ENCODE peak calls at places on chromosomes 12 and 14, in nine cellular contexts. O is AG10803, B is transverse colon, R is body of pancreas, F is gastrocnemius medialis, K is coronary artery, Q is neural progenitor cell, V is Karpas-422, E is AG04449. C is an unnamed sample.

GRCh38 chr14:106848330-106849121 is 1322.1 kb downstream of the TMEM121 start:
- DNase-seq in R (peak), B (peak), O (no peak), Q (no peak), V (peak), E (no peak), F (no peak), K (no peak), C (no peak)

GRCh38 chr12:7948585-7949264 is 12.7 kb upstream of the SLC2A3 start:
- DNase-seq in B (no peak), R (no peak), V (no peak), Q (no peak), O (no peak), F (no peak), E (no peak), K (no peak), C (no peak)

GRCh38 chr12:131959641-131960589 is 10.2 kb downstream of the EP400 start:
- DNase-seq in K (no peak), F (no peak), R (no peak), B (no peak), V (no peak), Q (no peak), E (no peak), O (no peak), C (no peak)

GRCh38 chr14:100790785-100791667 is 34.9 kb upstream of the MEG3 start:
- DNase-seq in Q (no peak), O (no peak), K (no peak), E (peak), V (no peak), R (no peak), B (no peak), F (no peak), C (no peak)

GRCh38 chr12:123479442-123480180 is 21.7 kb downstream of the SNRNP35 start:
- DNase-seq in R (no peak), F (peak), O (no peak), V (no peak), Q (no peak), K (no peak), E (no peak), B (no peak), C (no peak)

GRCh38 chr12:45655186-45655585 is 74.3 kb upstream of the ARID2 start:
- DNase-seq in V (peak), B (peak), O (no peak), E (no peak), R (peak), Q (peak), F (no peak), K (no peak), C (peak)

GRCh38 chr14:101480022-101480746 is 81.1 kb upstream of the DIO3 start:
- DNase-seq in O (no peak), V (peak), E (no peak), B (no peak), F (no peak), Q (no peak), R (no peak), K (no peak), C (no peak)

GRCh38 chr12:107415066-107415465 is 270.5 kb upstream of the PWP1 start:
- DNase-seq in R (no peak), E (peak), Q (no peak), V (no peak), O (peak), K (no peak), F (no peak), B (no peak), C (no peak)

GRCh38 chr12:92859650-92860386 is 69.3 kb downstream of the EEA1 start:
- DNase-seq in V (no peak), F (no peak), K (no peak), E (no peak), B (peak), Q (no peak), O (no peak), R (no peak), C (no peak)

GRCh38 chr12:22658214-22658613 is 33.2 kb downstream of the ETNK1 start:
- DNase-seq in Q (no peak), K (no peak), V (no peak), E (peak), O (peak), F (no peak), R (no peak), B (no peak), C (no peak)

GRCh38 chr12:131674373-131674772 is 36.5 kb upstream of the SFSWAP start:
- DNase-seq in V (no peak), B (no peak), F (no peak), O (no peak), R (no peak), E (no peak), K (peak), Q (no peak), C (no peak)

GRCh38 chr14:24883571-24883970 is 166.4 kb downstream of the STXBP6 start:
- DNase-seq in R (no peak), E (no peak), K (no peak), V (no peak), B (no peak), O (peak), Q (no peak), F (no peak), C (no peak)

GRCh38 chr12:34404377-34405285 is 382.3 kb downstream of the ALG10 start:
- DNase-seq in B (peak), R (no peak), V (no peak), K (peak), E (no peak), Q (no peak), F (peak), O (no peak), C (no peak)

GRCh38 chr14:95482967-95483842 is 33.2 kb downstream of the SYNE3 start:
- DNase-seq in K (peak), Q (no peak), E (peak), B (peak), R (peak), F (peak), O (peak), V (no peak), C (no peak)

GRCh38 chr12:32273712-32274111 is 125.6 kb upstream of the FGD4 start:
- DNase-seq in O (no peak), R (no peak), V (peak), E (no peak), K (no peak), B (peak), F (no peak), Q (peak), C (no peak)

GRCh38 chr12:57237952-57238853 is 8.7 kb downstream of the SHMT2 start:
- DNase-seq in Q (peak), F (no peak), V (no peak), K (peak), O (no peak), R (peak), E (no peak), B (peak), C (no peak)

GRCh38 chr12:105227879-105228278 is 8.1 kb downstream of the APPL2 start:
- DNase-seq in R (no peak), Q (no peak), V (no peak), F (no peak), B (no peak), O (no peak), E (no peak), K (no peak), C (no peak)

GRCh38 chr12:94145231-94145979 is 3.0 kb upstream of the PLXNC1 start:
- DNase-seq in F (no peak), B (no peak), V (peak), O (peak), Q (peak), K (no peak), E (no peak), R (no peak), C (no peak)

GRCh38 chr14:94423465-94424056 is 29.0 kb downstream of the SERPINA11 start:
- DNase-seq in B (peak), K (no peak), F (peak), Q (peak), E (no peak), R (peak), O (peak), V (peak), C (no peak)

GRCh38 chr14:55101698-55102097 is 27.4 kb upstream of the LGALS3 start:
- DNase-seq in V (no peak), F (no peak), R (no peak), K (no peak), B (no peak), E (no peak), O (no peak), Q (no peak), C (no peak)

GRCh38 chr12:53756300-53757094 is 4.7 kb upstream of the CISTR start:
- DNase-seq in O (no peak), R (no peak), E (no peak), V (no peak), Q (peak), K (no peak), F (no peak), B (no peak), C (no peak)

GRCh38 chr14:84403585-84403984 is 1126.4 kb upstream of the FLRT2 start:
- DNase-seq in K (no peak), F (no peak), O (no peak), V (no peak), Q (peak), E (no peak), B (no peak), R (no peak), C (no peak)

GRCh38 chr14:57478050-57478449 is 15.6 kb downstream of the CCDC198 start:
- DNase-seq in E (no peak), O (no peak), Q (no peak), K (no peak), F (no peak), B (no peak), R (no peak), V (no peak), C (no peak)

GRCh38 chr14:100441271-100441947 is 118.3 kb downstream of the SLC25A47 start:
- DNase-seq in O (no peak), Q (no peak), F (no peak), R (no peak), K (no peak), E (no peak), B (no peak), V (no peak), C (no peak)

GRCh38 chr12:126617312-126617711 is 1552.1 kb downstream of the AACS start:
- DNase-seq in K (no peak), V (peak), R (peak), F (no peak), O (no peak), E (no peak), B (no peak), Q (peak), C (no peak)

GRCh38 chr14:79279645-79280399 is 931.5 kb downstream of the DIO2 start:
- DNase-seq in K (no peak), R (peak), V (no peak), E (no peak), B (peak), O (no peak), Q (peak), F (no peak), C (no peak)

GRCh38 chr14:36773558-36773957 is 111.9 kb downstream of the PAX9 start:
- DNase-seq in F (no peak), B (no peak), O (peak), R (no peak), V (no peak), Q (no peak), E (no peak), K (no peak), C (no peak)

GRCh38 chr12:26121323-26121740 is 3.5 kb downstream of the BHLHE41 start:
- DNase-seq in B (no peak), K (no peak), Q (peak), E (no peak), R (no peak), F (no peak), O (no peak), V (no peak), C (no peak)

GRCh38 chr12:26118356-26118755 is 6.5 kb downstream of the BHLHE41 start:
- DNase-seq in B (no peak), Q (no peak), R (no peak), O (no peak), F (no peak), V (peak), E (no peak), K (no peak), C (no peak)

GRCh38 chr12:26120561-26121274 is 4.1 kb downstream of the BHLHE41 start:
- DNase-seq in V (no peak), O (no peak), F (no peak), E (no peak), Q (no peak), K (no peak), R (no peak), B (no peak), C (no peak)

GRCh38 chr12:26117321-26117720 is 7.5 kb downstream of the BHLHE41 start:
- DNase-seq in Q (no peak), K (no peak), E (no peak), F (no peak), R (no peak), O (no peak), V (peak), B (no peak), C (no peak)

GRCh38 chr12:26119391-26119981 is 5.4 kb downstream of the BHLHE41 start:
- DNase-seq in O (peak), Q (peak), K (no peak), E (peak), R (peak), F (peak), V (peak), B (no peak), C (no peak)
- H3K4me3 ChIP-seq in O (no peak), Q (no peak), K (no peak), E (no peak), R (no peak), F (peak), V (no peak), B (no peak), C (no peak)

GRCh38 chr14:104302794-104303405 is 164.5 kb downstream of the KIF26A start:
- DNase-seq in F (no peak), E (no peak), K (no peak), R (no peak), Q (no peak), V (no peak), O (no peak), B (no peak), C (no peak)
- H3K4me3 ChIP-seq in F (no peak), E (no peak), K (no peak), R (no peak), Q (no peak), V (no peak), O (no peak), B (no peak), C (no peak)

GRCh38 chr14:74571901-74572828 is 39.9 kb downstream of the LTBP2 start:
- DNase-seq in R (no peak), Q (no peak), E (peak), V (no peak), B (peak), O (peak), K (no peak), F (peak), C (no peak)

GRCh38 chr14:74572829-74573360 is 39.1 kb downstream of the LTBP2 start:
- DNase-seq in O (no peak), B (no peak), Q (no peak), V (no peak), F (no peak), R (no peak), K (no peak), E (no peak), C (no peak)

GRCh38 chr14:74570696-74571095 is 41.3 kb downstream of the LTBP2 start:
- DNase-seq in O (no peak), B (no peak), V (no peak), K (no peak), Q (no peak), F (no peak), E (no peak), R (no peak), C (no peak)

GRCh38 chr14:74569826-74570591 is 42.0 kb downstream of the LTBP2 start:
- DNase-seq in O (no peak), E (no peak), Q (no peak), F (no peak), K (no peak), R (no peak), B (no peak), V (no peak), C (no peak)

DNA sequence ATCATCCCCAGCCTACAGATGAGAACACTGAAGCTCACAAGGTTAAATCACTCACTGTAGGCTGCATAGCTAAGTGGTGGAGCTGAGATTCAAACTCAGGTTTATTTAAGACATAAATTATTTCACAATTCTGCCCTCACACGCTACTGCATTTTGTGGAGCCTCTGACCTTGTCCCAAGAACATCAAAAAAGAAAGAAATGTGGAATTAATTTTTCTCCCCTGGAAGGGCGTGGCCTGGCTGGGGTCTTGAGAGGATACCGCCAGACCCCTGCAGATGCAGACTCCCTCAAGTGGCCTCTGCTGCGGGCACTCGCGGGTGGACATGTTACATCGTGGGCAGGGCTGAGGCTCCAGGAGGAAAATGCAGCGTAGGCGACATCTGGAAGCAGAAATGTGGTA is 40.6 kb downstream of the LTBP2 start:
- DNase-seq in E (no peak), B (no peak), V (no peak), R (no peak), K (no peak), O (peak), F (no peak), Q (no peak), C (no peak)
- H3K4me3 ChIP-seq in E (peak), B (no peak), V (no peak), R (no peak), K (peak), O (peak), F (no peak), Q (no peak), C (no peak)

GRCh38 chr14:70780396-70781075 is 28.8 kb downstream of the MAP3K9 start:
- DNase-seq in B (peak), R (peak), V (peak), E (no peak), Q (no peak), O (no peak), K (no peak), F (peak), C (no peak)
- H3K4me3 ChIP-seq in B (no peak), R (no peak), V (peak), E (no peak), Q (no peak), O (no peak), K (no peak), F (no peak), C (no peak)

GRCh38 chr14:45705954-45706353 is 453.0 kb upstream of the MIS18BP1 start:
- DNase-seq in V (no peak), O (no peak), F (no peak), B (no peak), Q (no peak), K (no peak), R (no peak), E (no peak), C (no peak)
- H3K4me3 ChIP-seq in V (no peak), O (no peak), F (no peak), B (no peak), Q (no peak), K (no peak), R (no peak), E (no peak), C (no peak)

GRCh38 chr12:9256758-9257405 is 48.7 kb upstream of the PZP start:
- DNase-seq in O (no peak), F (no peak), V (no peak), B (no peak), K (no peak), R (no peak), E (no peak), Q (no peak), C (no peak)

GRCh38 chr12:9258676-9259075 is 50.5 kb upstream of the PZP start:
- DNase-seq in K (no peak), Q (no peak), O (no peak), V (no peak), F (no peak), R (no peak), E (no peak), B (no peak), C (no peak)

GRCh38 chr12:9253464-9253863 is 45.3 kb upstream of the PZP start:
- DNase-seq in V (no peak), B (no peak), E (no peak), R (no peak), K (no peak), F (no peak), O (no peak), Q (no peak), C (no peak)

GRCh38 chr12:9255837-9256236 is 47.6 kb upstream of the PZP start:
- DNase-seq in Q (no peak), F (no peak), O (no peak), V (no peak), K (no peak), R (no peak), E (no peak), B (no peak), C (no peak)

DNA sequence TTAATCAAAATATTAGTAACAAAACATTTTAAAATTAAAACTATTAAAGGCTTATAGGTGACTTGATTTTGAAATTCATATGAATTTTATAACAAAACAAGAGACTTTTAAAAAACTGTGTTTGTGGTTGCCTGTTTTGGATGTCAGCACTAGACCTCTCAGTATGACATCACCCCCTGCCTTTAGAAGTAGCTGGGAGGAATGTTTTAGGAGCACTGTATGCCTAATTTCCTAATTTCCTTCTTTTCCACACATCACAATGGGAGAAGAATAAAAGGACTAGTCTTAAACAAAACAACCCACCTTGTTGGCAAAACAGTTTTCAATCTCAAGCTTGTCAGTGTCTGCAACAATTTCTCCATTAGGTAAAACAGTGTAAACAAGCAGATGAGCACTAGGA is 48.1 kb upstream of the PZP start:
- DNase-seq in F (no peak), B (no peak), Q (no peak), K (no peak), R (no peak), E (no peak), V (no peak), O (no peak), C (no peak)
- H3K4me3 ChIP-seq in F (no peak), B (no peak), Q (no peak), K (no peak), R (no peak), E (no peak), V (no peak), O (no peak), C (no peak)

DNA sequence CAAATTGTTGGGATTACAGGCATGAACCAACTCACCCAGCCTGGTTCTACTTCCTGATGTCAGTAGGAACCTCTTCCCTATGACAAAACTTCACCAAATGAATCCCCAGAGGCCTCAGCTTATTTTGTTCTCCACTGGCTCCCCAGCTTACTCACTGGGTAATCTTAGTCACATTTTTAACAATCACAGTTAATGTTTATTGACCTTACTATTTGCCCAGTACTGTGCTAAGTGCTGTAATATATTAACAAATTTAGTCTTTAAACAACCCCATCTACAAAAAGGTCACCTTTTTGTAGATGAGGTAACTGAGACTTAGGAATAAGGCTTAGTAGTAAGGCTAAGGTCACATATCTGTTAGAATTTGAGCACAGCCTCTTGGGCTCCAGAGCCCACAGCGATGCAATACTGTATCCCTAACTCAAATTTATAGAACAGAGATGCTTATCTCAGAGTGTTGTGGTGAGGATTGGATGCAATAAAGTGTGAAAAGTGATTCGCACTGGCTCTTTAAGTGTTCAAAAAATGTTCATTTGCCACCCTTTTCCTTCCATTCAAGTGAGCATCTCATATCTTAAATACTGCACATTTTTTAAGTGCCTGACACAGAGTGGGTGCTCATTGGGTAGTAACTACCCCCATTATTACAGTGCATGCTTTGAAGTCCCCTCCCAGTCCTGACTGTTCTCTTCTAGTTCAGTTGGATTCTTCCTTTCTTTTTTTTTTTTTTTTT is 146.4 kb upstream of the ARHGAP5 start:
- DNase-seq in E (no peak), V (no peak), F (no peak), O (peak), K (no peak), Q (no peak), R (no peak), B (no peak), C (no peak)
- H3K4me3 ChIP-seq in E (no peak), V (no peak), F (no peak), O (no peak), K (no peak), Q (no peak), R (no peak), B (no peak), C (no peak)

DNA sequence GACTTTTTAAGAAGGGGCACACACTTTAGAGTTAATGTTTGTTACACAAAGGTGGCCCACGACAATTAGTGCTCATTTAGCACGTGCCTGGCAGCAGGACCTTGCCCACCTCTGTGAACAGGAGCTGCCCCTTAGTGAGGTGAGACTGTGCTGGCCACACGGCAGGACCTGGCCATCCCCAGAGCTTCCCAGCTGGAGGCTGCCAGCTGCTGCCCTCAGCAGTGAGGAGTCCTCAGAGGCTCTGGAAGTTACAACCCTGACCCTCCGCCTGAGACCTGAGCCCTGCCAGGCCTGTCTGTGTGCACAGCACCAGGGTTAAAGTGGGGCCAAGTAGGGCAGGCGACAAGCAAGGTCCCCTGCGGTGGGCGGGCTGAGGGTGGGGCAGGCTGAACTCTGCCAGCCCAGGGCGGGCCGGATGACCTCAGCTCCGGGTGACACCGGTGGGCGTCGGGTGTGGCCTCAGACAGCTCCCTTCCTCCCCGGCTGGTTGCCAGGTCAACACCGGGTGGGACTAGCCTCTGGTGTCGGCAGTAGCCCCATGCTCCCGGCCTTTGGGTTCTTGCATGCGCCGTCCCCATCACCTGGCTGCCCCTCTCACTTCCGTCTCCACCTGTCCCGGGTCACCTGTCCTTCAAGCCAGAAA is 9.2 kb upstream of the LBHD2 start:
- DNase-seq in O (no peak), R (peak), V (no peak), B (peak), F (peak), K (no peak), E (no peak), Q (no peak), C (no peak)
- H3K4me3 ChIP-seq in O (peak), R (no peak), V (no peak), B (peak), F (peak), K (peak), E (peak), Q (peak), C (peak)